ENCODE peak calls at places on chromosomes 12 and 14, in five cellular contexts. One of them, this sample, is unnamed.

GRCh38 chr12:107318804-107319535 is 225.6 kb upstream of the CRY1 start:
- DNase-seq in glutamatergic neuron: peak
- DNase-seq in RWPE1: peak
- DNase-seq in AG09319: no peak
- DNase-seq in foreskin keratinocyte: peak
- DNase-seq in this sample: peak

GRCh38 chr14:68682166-68683103 is 110.4 kb downstream of the ZFP36L1 start:
- DNase-seq in RWPE1: peak
- DNase-seq in glutamatergic neuron: no peak
- DNase-seq in AG09319: peak
- DNase-seq in foreskin keratinocyte: peak
- DNase-seq in this sample: no peak

GRCh38 chr14:99289394-99290189 is 17.6 kb upstream of the BCL11B start:
- DNase-seq in glutamatergic neuron: no peak
- DNase-seq in AG09319: no peak
- DNase-seq in RWPE1: no peak
- DNase-seq in foreskin keratinocyte: no peak
- DNase-seq in this sample: no peak

GRCh38 chr14:23729720-23730387 is 93.7 kb downstream of the DHRS2 start:
- DNase-seq in foreskin keratinocyte: no peak
- DNase-seq in glutamatergic neuron: no peak
- DNase-seq in AG09319: no peak
- DNase-seq in RWPE1: no peak
- DNase-seq in this sample: no peak

GRCh38 chr14:25833341-25834121 is 764.3 kb downstream of the NOVA1 start:
- DNase-seq in foreskin keratinocyte: peak
- DNase-seq in RWPE1: peak
- DNase-seq in AG09319: no peak
- DNase-seq in glutamatergic neuron: peak
- DNase-seq in this sample: peak

GRCh38 chr12:39443704-39444234 is 849 bp upstream of the KIF21A start:
- DNase-seq in RWPE1: no peak
- DNase-seq in foreskin keratinocyte: no peak
- DNase-seq in glutamatergic neuron: no peak
- DNase-seq in AG09319: no peak
- DNase-seq in this sample: peak

GRCh38 chr12:52909256-52909655 is 4.4 kb upstream of the KRT8 start:
- DNase-seq in foreskin keratinocyte: no peak
- DNase-seq in glutamatergic neuron: no peak
- DNase-seq in AG09319: no peak
- DNase-seq in RWPE1: no peak
- DNase-seq in this sample: no peak

GRCh38 chr14:54450535-54450934 is 9.4 kb upstream of the CNIH1 start:
- DNase-seq in RWPE1: no peak
- DNase-seq in glutamatergic neuron: no peak
- DNase-seq in foreskin keratinocyte: no peak
- DNase-seq in AG09319: peak
- DNase-seq in this sample: no peak

GRCh38 chr14:104965561-104966231 is 12.5 kb downstream of the AHNAK2 start:
- DNase-seq in foreskin keratinocyte: no peak
- DNase-seq in RWPE1: no peak
- DNase-seq in AG09319: no peak
- DNase-seq in glutamatergic neuron: peak
- DNase-seq in this sample: no peak

GRCh38 chr14:102849522-102850379 is 72.5 kb downstream of the TRAF3 start:
- DNase-seq in foreskin keratinocyte: no peak
- DNase-seq in glutamatergic neuron: no peak
- DNase-seq in RWPE1: no peak
- DNase-seq in AG09319: no peak
- DNase-seq in this sample: no peak

GRCh38 chr14:24335461-24336146 is 733 bp upstream of the ADCY4 start:
- DNase-seq in foreskin keratinocyte: no peak
- DNase-seq in AG09319: no peak
- DNase-seq in glutamatergic neuron: no peak
- DNase-seq in RWPE1: no peak
- DNase-seq in this sample: no peak

GRCh38 chr14:49460647-49461046 is 125.5 kb downstream of the RPS29 start:
- DNase-seq in glutamatergic neuron: no peak
- DNase-seq in foreskin keratinocyte: no peak
- DNase-seq in AG09319: no peak
- DNase-seq in RWPE1: no peak
- DNase-seq in this sample: no peak

GRCh38 chr14:103519043-103519836 is 3.4 kb downstream of the CKB start:
- DNase-seq in RWPE1: peak
- DNase-seq in foreskin keratinocyte: no peak
- DNase-seq in AG09319: no peak
- DNase-seq in glutamatergic neuron: no peak
- DNase-seq in this sample: no peak

GRCh38 chr12:43973385-43973784 is 137.5 kb downstream of the TMEM117 start:
- DNase-seq in RWPE1: no peak
- DNase-seq in foreskin keratinocyte: no peak
- DNase-seq in glutamatergic neuron: no peak
- DNase-seq in AG09319: no peak
- DNase-seq in this sample: no peak

GRCh38 chr14:27557445-27557844 is 959.6 kb upstream of the NOVA1 start:
- DNase-seq in RWPE1: no peak
- DNase-seq in foreskin keratinocyte: no peak
- DNase-seq in AG09319: no peak
- DNase-seq in glutamatergic neuron: no peak
- DNase-seq in this sample: no peak

DNA sequence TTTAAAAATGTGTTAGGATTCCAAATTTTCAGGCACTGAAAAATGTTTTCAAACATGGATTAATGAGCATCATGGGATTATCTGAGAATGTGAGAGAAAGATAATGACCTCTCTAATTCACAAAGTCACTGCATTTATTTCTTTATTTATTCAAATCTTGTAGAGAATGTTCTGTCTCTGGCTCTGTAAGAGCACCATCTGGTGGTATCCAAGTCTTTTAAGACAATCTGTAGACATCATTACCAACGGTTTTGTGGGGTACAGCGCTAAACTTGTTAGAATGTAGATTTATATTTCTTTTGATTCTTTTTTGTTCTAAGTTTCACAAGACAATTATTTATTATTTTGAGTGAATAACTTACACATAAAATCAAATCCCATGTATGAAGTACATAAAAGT is 956.0 kb upstream of the NOVA1 start:
- DNase-seq in foreskin keratinocyte: no peak
- DNase-seq in AG09319: no peak
- DNase-seq in RWPE1: no peak
- DNase-seq in glutamatergic neuron: no peak
- DNase-seq in this sample: no peak
- TF ChIP-seq CTCF in foreskin keratinocyte: peak
- TF ChIP-seq CTCF in AG09319: no peak
- TF ChIP-seq CTCF in RWPE1: no peak
- TF ChIP-seq CTCF in glutamatergic neuron: no peak
- TF ChIP-seq CTCF in this sample: no peak

DNA sequence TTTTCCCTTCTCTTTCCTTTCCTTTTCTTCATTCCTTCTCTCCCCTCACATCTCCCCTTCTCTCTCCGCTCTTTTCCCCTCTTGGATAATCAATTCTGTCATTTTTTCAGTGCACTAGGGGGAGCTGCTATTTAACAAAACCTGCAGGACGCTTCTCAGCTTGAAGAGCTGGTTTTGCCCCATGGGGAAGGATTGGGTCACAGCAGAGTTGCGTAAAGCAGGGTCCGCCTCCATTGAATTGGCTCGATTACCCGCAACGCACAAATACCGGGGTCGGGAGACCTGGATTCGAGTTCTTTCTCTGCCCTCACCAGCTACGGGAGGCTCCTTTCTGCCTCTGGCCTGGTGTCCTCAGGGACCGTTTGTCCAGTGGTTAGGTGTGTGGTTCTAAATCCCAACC is 42.1 kb upstream of the CHGA start:
- DNase-seq in foreskin keratinocyte: peak
- DNase-seq in AG09319: no peak
- DNase-seq in glutamatergic neuron: no peak
- DNase-seq in RWPE1: peak
- DNase-seq in this sample: no peak
- TF ChIP-seq CTCF in foreskin keratinocyte: peak
- TF ChIP-seq CTCF in AG09319: peak
- TF ChIP-seq CTCF in glutamatergic neuron: no peak
- TF ChIP-seq CTCF in RWPE1: no peak
- TF ChIP-seq CTCF in this sample: no peak

GRCh38 chr12:49720214-49720613 is 13.0 kb upstream of the FMNL3 start:
- DNase-seq in foreskin keratinocyte: no peak
- DNase-seq in glutamatergic neuron: no peak
- DNase-seq in RWPE1: no peak
- DNase-seq in AG09319: no peak
- DNase-seq in this sample: no peak
- TF ChIP-seq CTCF in foreskin keratinocyte: peak
- TF ChIP-seq CTCF in glutamatergic neuron: no peak
- TF ChIP-seq CTCF in RWPE1: no peak
- TF ChIP-seq CTCF in AG09319: peak
- TF ChIP-seq CTCF in this sample: no peak

GRCh38 chr12:98743362-98743953 is 98.4 kb downstream of the APAF1 start:
- DNase-seq in glutamatergic neuron: peak
- DNase-seq in AG09319: no peak
- DNase-seq in foreskin keratinocyte: no peak
- DNase-seq in RWPE1: peak
- DNase-seq in this sample: peak
- TF ChIP-seq CTCF in glutamatergic neuron: peak
- TF ChIP-seq CTCF in AG09319: peak
- TF ChIP-seq CTCF in foreskin keratinocyte: peak
- TF ChIP-seq CTCF in RWPE1: peak
- TF ChIP-seq CTCF in this sample: peak

GRCh38 chr12:96093543-96094196 is 58.3 kb upstream of the LTA4H start:
- DNase-seq in AG09319: no peak
- DNase-seq in foreskin keratinocyte: no peak
- DNase-seq in RWPE1: no peak
- DNase-seq in glutamatergic neuron: no peak
- DNase-seq in this sample: no peak

GRCh38 chr12:96094201-96094600 is 58.8 kb upstream of the LTA4H start:
- DNase-seq in glutamatergic neuron: peak
- DNase-seq in AG09319: no peak
- DNase-seq in foreskin keratinocyte: peak
- DNase-seq in RWPE1: peak
- DNase-seq in this sample: peak

DNA sequence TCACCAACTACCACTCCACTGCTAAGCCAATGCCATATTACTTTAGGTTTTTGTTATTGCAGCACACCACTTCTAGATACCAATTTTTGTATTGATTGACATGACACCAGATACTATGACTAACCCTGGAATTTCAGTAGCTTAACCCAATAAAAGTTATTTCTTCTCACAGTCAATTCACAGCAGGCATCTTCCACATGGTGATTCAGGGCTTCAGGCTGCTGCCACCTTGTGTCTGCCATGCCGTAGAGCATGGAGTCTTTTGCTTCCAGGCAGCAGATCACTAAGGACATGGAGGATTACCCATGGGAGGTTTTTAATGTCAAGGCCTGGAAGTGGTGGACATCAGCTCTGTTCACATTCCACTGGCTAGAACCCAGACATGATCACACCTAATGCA is 56.4 kb upstream of the LTA4H start:
- DNase-seq in glutamatergic neuron: no peak
- DNase-seq in AG09319: no peak
- DNase-seq in RWPE1: peak
- DNase-seq in foreskin keratinocyte: no peak
- DNase-seq in this sample: no peak
- TF ChIP-seq CTCF in glutamatergic neuron: no peak
- TF ChIP-seq CTCF in AG09319: no peak
- TF ChIP-seq CTCF in RWPE1: no peak
- TF ChIP-seq CTCF in foreskin keratinocyte: peak
- TF ChIP-seq CTCF in this sample: no peak

DNA sequence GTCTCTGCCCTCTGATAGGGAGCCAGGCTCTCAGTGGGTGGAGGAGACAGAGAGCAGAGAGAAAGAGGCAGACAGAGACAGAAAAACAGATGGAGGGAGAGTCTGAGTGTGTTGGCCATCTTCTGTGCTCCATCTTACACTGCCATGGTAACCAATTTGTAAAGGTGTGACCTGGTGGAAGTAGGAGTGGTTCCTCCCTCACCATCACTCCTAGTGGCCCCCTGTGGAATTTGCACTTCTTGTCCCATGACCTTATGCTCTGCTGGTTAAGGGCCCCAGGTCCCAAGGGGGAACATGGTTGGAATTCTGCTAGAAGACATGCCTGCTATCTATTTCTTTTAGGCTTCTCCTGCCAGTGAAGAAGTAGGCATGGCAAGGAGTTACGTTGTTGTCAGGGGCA is 376.7 kb upstream of the CCDC196 start:
- DNase-seq in foreskin keratinocyte: no peak
- DNase-seq in glutamatergic neuron: no peak
- DNase-seq in RWPE1: no peak
- DNase-seq in AG09319: no peak
- DNase-seq in this sample: no peak
- TF ChIP-seq CTCF in foreskin keratinocyte: no peak
- TF ChIP-seq CTCF in glutamatergic neuron: peak
- TF ChIP-seq CTCF in RWPE1: no peak
- TF ChIP-seq CTCF in AG09319: no peak
- TF ChIP-seq CTCF in this sample: peak

GRCh38 chr12:48972213-48973021 is 882 bp upstream of the WNT10B start:
- DNase-seq in glutamatergic neuron: no peak
- DNase-seq in AG09319: no peak
- DNase-seq in RWPE1: no peak
- DNase-seq in foreskin keratinocyte: no peak
- DNase-seq in this sample: no peak
- TF ChIP-seq CTCF in glutamatergic neuron: no peak
- TF ChIP-seq CTCF in AG09319: no peak
- TF ChIP-seq CTCF in RWPE1: no peak
- TF ChIP-seq CTCF in foreskin keratinocyte: no peak
- TF ChIP-seq CTCF in this sample: no peak

DNA sequence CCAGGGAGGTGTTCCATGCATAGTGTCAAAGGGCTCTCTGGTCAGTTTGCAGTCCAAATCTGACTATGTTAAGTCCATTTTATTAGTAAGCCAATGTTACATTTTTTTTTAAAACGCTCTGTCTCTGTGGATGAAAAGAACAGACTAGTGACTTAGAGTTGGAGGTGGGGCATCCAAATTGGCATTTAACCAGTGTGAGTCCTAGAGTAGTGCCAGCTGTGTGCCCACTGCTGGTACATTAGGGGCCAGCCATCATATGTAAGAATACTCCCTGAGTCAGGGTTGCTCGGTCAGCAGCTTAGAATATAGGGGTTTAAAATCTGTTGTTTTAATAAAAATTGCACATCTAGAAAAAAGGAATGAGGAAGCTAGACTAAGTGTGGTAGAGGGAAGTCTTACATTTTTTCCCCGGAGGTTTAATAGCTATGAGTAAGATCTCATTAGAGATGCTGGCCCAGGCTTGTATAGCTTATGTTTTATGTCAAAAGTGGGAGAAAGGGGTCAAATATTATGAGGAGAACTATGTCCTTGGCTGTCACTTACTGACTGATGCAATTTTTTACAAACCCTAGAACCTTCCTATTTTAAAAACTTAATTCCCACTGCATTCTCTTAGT is 86.9 kb downstream of the TESC start:
- DNase-seq in RWPE1: peak
- DNase-seq in foreskin keratinocyte: peak
- DNase-seq in AG09319: no peak
- DNase-seq in glutamatergic neuron: no peak
- DNase-seq in this sample: no peak
- TF ChIP-seq CTCF in RWPE1: no peak
- TF ChIP-seq CTCF in foreskin keratinocyte: no peak
- TF ChIP-seq CTCF in AG09319: no peak
- TF ChIP-seq CTCF in glutamatergic neuron: no peak
- TF ChIP-seq CTCF in this sample: no peak

This sample was measured in endothelial cell.